ENCODE peak calls at places on chromosome 15, in five cellular contexts. T, G, S, O and P are unnamed samples.

GRCh38 chr15:90665288-90666134 is 51.6 kb upstream of the BLM start:
- DNase-seq in T (peak), G (no peak), S (peak), O (peak), P (no peak)

GRCh38 chr15:56739474-56739873 is 6.2 kb upstream of the ZNF280D start:
- DNase-seq in T (no peak), G (no peak), S (no peak), O (no peak), P (no peak)

GRCh38 chr15:94397377-94397776 is 166.0 kb downstream of the MCTP2 start:
- DNase-seq in T (no peak), G (no peak), S (no peak), O (no peak), P (no peak)

GRCh38 chr15:75639191-75639708 is 774 bp downstream of the IMP3 start:
- DNase-seq in T (no peak), G (no peak), S (peak), O (peak), P (no peak)

GRCh38 chr15:22912256-22912655 is 67.9 kb downstream of the CYFIP1 start:
- DNase-seq in T (no peak), G (no peak), S (no peak), O (no peak), P (no peak)

GRCh38 chr15:81294501-81294850 is 29.5 kb downstream of the STARD5 start:
- DNase-seq in T (no peak), G (no peak), S (peak), O (no peak), P (no peak)

GRCh38 chr15:38085931-38086562 is 151.6 kb downstream of the TMCO5A start:
- DNase-seq in T (no peak), G (no peak), S (no peak), O (peak), P (no peak)

GRCh38 chr15:80351211-80351610 is 53.0 kb upstream of the ARNT2 start:
- DNase-seq in T (no peak), G (no peak), S (no peak), O (no peak), P (no peak)

GRCh38 chr15:86018679-86019078 is 61.0 kb upstream of the AGBL1 start:
- DNase-seq in T (no peak), G (no peak), S (no peak), O (no peak), P (no peak)

GRCh38 chr15:59736181-59736580 is 47.1 kb upstream of the BNIP2 start:
- DNase-seq in T (no peak), G (no peak), S (no peak), O (no peak), P (no peak)

GRCh38 chr15:76208786-76209424 is 102.4 kb downstream of the ETFA start:
- DNase-seq in T (no peak), G (no peak), S (no peak), O (no peak), P (no peak)

GRCh38 chr15:38427380-38427779 is 26.5 kb upstream of the FAM98B start:
- DNase-seq in T (no peak), G (no peak), S (peak), O (no peak), P (no peak)

GRCh38 chr15:75599396-75599795 is 20.3 kb upstream of the PTPN9 start:
- DNase-seq in T (no peak), G (no peak), S (no peak), O (no peak), P (no peak)

GRCh38 chr15:40382580-40383456 is at the start of gene KNSTRN:
- DNase-seq in T (peak), G (peak), S (peak), O (peak), P (peak)

GRCh38 chr15:75697523-75698398 is 14.9 kb downstream of the CSPG4 start:
- DNase-seq in T (no peak), G (no peak), S (no peak), O (no peak), P (no peak)

GRCh38 chr15:63332367-63333078 is 49.1 kb downstream of the CA12 start:
- DNase-seq in T (peak), G (no peak), S (no peak), O (peak), P (no peak)

GRCh38 chr15:89105147-89105546 is 16.9 kb downstream of the ABHD2 start:
- DNase-seq in T (no peak), G (peak), S (no peak), O (peak), P (no peak)

GRCh38 chr15:81859737-81860516 is 185.9 kb downstream of the MEX3B start:
- DNase-seq in T (no peak), G (no peak), S (peak), O (no peak), P (no peak)

GRCh38 chr15:72229076-72229946 is 1.7 kb downstream of the PKM start:
- DNase-seq in T (no peak), G (no peak), S (peak), O (peak), P (no peak)

GRCh38 chr15:28914046-28914445 is 28.3 kb downstream of the APBA2 start:
- DNase-seq in T (no peak), G (no peak), S (no peak), O (no peak), P (no peak)

GRCh38 chr15:92899910-92900711 is at the start of gene CHD2:
- DNase-seq in T (peak), G (peak), S (peak), O (peak), P (peak)

GRCh38 chr15:41495736-41496599 is 2.3 kb downstream of the ITPKA start:
- DNase-seq in T (no peak), G (peak), S (no peak), O (no peak), P (peak)

GRCh38 chr15:45637552-45638033 is 2.8 kb downstream of the SQOR start:
- DNase-seq in T (no peak), G (peak), S (peak), O (peak), P (no peak)

GRCh38 chr15:94400521-94401290 is 169.3 kb downstream of the MCTP2 start:
- DNase-seq in T (no peak), G (no peak), S (no peak), O (no peak), P (no peak)

GRCh38 chr15:41930221-41930866 is 36.5 kb upstream of the SPTBN5 start:
- DNase-seq in T (peak), G (peak), S (no peak), O (peak), P (no peak)

GRCh38 chr15:65032823-65033537 is 3.5 kb upstream of the MTFMT start:
- DNase-seq in T (peak), G (peak), S (peak), O (peak), P (peak)

GRCh38 chr15:36831915-36832310 is 252.5 kb downstream of the CDIN1 start:
- DNase-seq in T (no peak), G (no peak), S (no peak), O (no peak), P (no peak)

GRCh38 chr15:98981851-98982722 is 25.5 kb downstream of the PGPEP1L start:
- DNase-seq in T (no peak), G (no peak), S (no peak), O (peak), P (no peak)

GRCh38 chr15:95932676-95933075 is 397.8 kb upstream of the NR2F2 start:
- DNase-seq in T (peak), G (no peak), S (no peak), O (peak), P (no peak)

GRCh38 chr15:82812994-82813393 is 3.6 kb downstream of the WHAMM start:
- DNase-seq in T (no peak), G (no peak), S (no peak), O (peak), P (no peak)

GRCh38 chr15:96416934-96417759 is 86.6 kb downstream of the NR2F2 start:
- DNase-seq in T (no peak), G (no peak), S (no peak), O (peak), P (peak)

GRCh38 chr15:60576515-60576914 is 97.6 kb upstream of the ICE2 start:
- DNase-seq in T (no peak), G (no peak), S (no peak), O (no peak), P (no peak)

GRCh38 chr15:32898991-32899613 is 181.3 kb downstream of the GREM1 start:
- DNase-seq in T (no peak), G (no peak), S (peak), O (no peak), P (peak)

GRCh38 chr15:39193611-39194010 is 387.3 kb upstream of the THBS1 start:
- DNase-seq in T (no peak), G (no peak), S (no peak), O (peak), P (no peak)

GRCh38 chr15:73939138-73939537 is 12.9 kb downstream of the LOXL1 start:
- DNase-seq in T (no peak), G (no peak), S (no peak), O (peak), P (no peak)

GRCh38 chr15:73941449-73941848 is 15.2 kb downstream of the LOXL1 start:
- DNase-seq in T (no peak), G (no peak), S (no peak), O (no peak), P (no peak)

GRCh38 chr15:73941044-73941443 is 14.8 kb downstream of the LOXL1 start:
- DNase-seq in T (no peak), G (peak), S (no peak), O (peak), P (no peak)

GRCh38 chr15:73941871-73942635 is 15.8 kb downstream of the LOXL1 start:
- DNase-seq in T (no peak), G (no peak), S (no peak), O (no peak), P (no peak)

GRCh38 chr15:73940061-73940981 is 14.1 kb downstream of the LOXL1 start:
- DNase-seq in T (no peak), G (no peak), S (no peak), O (peak), P (no peak)
- TF ChIP-seq EZH2phosphoT487 in T (no peak), G (no peak), S (no peak), O (no peak), P (no peak)

DNA sequence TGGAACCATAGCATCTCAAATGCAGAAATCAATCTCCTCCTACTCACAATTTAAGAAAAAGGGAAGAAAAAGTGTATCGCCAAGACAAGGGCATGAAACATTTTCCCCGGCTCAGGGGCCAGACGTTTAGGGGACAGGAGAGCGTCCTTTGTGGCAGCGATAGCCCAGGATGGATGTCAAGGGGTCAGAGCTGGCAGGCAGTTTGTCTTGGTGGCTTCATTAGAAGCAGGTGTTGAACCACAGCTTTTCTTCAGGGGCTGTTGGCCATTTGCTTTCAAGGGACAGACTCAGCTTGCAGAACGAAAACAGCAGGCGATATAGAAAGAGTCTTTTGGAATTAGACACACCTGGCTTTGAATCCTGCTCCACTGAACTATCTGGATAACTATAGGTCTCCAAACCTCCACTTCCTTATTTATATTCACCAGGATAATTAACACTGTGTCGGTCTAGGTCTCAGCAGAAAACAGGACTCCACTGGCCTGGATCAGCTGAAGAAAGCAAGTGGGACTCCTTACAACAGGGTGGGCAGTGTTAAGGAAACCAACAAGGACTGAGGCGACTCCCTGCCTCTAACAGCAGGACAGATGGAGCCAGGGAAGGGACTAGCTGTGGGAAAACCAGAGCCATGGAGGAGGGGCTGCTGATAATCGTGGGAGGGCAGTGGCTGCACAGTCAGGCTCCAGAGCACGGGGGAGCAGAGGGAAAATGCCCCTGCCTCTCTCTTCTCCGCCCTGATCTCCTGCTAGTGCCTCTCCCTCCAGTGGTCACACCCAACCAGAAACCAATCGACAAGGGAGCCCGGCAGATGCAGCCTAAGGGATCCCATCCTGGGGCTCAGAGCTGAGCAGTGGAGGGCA is 123.6 kb downstream of the LIPC start:
- DNase-seq in T (no peak), G (no peak), S (no peak), O (no peak), P (peak)
- TF ChIP-seq EZH2phosphoT487 in T (no peak), G (no peak), S (no peak), O (no peak), P (no peak)

GRCh38 chr15:91855241-91855640 is 1.7 kb downstream of the SLCO3A1 start:
- DNase-seq in T (no peak), G (no peak), S (peak), O (no peak), P (no peak)
- TF ChIP-seq EZH2phosphoT487 in T (no peak), G (no peak), S (no peak), O (no peak), P (no peak)

DNA sequence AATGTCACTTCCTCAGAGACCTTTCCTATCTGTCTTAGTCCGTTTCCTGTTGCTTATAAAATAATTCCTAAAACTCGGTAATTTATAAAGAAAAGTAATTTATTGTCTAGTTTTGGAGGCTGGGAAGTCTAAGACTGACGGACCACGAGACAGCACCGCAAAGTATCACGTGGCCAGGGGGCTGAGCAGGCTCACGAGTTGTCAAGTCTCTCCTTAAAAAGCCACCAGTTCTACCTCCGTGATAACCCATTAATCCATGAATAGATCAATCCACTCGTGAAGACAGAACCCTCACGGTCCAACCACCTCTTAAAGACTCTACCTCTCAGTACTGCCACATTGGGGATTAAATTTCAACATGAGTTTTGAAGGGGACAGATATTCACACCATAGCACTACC is 826 bp downstream of the LINS1 start:
- DNase-seq in T (no peak), G (peak), S (peak), O (peak), P (peak)
- TF ChIP-seq EZH2phosphoT487 in T (no peak), G (no peak), S (no peak), O (no peak), P (no peak)

GRCh38 chr15:31252386-31252785 is 74.2 kb upstream of the KLF13 start:
- DNase-seq in T (no peak), G (no peak), S (no peak), O (peak), P (no peak)

GRCh38 chr15:31255732-31256384 is 70.8 kb upstream of the KLF13 start:
- DNase-seq in T (no peak), G (no peak), S (peak), O (no peak), P (no peak)

GRCh38 chr15:31255176-31255510 is 71.5 kb upstream of the KLF13 start:
- DNase-seq in T (no peak), G (no peak), S (no peak), O (no peak), P (no peak)

GRCh38 chr15:31256385-31257265 is 70.0 kb upstream of the KLF13 start:
- DNase-seq in T (no peak), G (no peak), S (no peak), O (no peak), P (no peak)

DNA sequence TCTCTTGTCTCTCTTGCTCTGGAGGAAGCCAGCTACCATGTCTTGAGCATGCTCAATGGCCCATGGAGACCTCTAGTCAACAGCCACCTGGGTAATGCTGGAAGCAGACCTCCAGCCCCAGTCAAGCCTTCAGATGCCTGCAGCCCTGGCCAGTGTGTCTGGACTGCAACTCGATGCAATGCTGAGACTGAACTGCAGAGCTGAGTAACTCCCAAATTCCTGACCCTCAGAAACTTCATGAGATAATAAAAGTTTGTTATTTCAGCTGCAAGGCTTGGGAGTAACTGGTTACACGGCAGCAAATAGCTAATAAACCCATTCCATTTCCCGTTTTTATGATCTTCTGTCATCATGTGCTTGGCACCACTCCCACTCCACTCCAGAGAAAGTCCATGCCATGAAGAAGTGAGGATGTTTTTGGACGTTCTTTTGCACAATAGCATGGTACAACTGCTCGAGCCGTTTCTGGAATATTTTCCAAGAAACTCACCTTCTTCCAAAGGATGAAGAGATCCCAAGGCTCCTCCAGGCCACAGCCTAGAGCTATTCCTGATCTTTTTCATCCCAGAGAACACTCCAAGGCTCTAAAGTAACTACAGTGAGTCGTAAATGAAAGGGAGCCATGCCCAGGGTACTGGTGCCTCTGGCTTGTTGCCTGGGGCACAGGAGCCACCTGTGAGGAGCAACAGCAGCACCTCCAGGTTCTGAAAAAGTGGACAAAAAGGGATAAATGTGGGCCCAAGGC is 72.0 kb upstream of the KLF13 start:
- DNase-seq in T (no peak), G (peak), S (peak), O (peak), P (no peak)
- TF ChIP-seq EZH2phosphoT487 in T (no peak), G (no peak), S (no peak), O (no peak), P (no peak)

GRCh38 chr15:52349062-52349700 is 53.6 kb upstream of the MYO5C start:
- DNase-seq in T (no peak), G (no peak), S (no peak), O (peak), P (no peak)
- TF ChIP-seq EZH2phosphoT487 in T (no peak), G (no peak), S (no peak), O (no peak), P (no peak)

DNA sequence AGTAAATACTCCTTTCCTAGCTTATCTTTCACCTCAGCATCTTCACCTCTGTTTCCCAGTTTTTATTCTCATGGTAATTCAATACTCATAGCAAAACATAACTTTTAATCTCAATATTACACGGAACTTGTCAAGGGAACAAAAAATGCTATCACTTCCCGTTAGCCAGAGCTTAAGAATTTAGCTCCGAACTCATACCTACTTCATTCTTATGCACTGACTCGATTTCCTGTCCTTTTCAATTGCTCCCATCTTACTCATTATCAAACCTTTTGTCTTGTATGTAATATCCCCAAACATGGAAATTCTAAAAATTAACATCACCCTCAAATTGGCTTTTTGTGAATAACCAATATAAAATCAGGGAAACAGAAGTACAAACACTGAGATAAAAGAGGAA is 28.2 kb downstream of the MYEF2 start:
- DNase-seq in T (no peak), G (no peak), S (no peak), O (peak), P (no peak)
- TF ChIP-seq EZH2phosphoT487 in T (no peak), G (no peak), S (no peak), O (no peak), P (no peak)

DNA sequence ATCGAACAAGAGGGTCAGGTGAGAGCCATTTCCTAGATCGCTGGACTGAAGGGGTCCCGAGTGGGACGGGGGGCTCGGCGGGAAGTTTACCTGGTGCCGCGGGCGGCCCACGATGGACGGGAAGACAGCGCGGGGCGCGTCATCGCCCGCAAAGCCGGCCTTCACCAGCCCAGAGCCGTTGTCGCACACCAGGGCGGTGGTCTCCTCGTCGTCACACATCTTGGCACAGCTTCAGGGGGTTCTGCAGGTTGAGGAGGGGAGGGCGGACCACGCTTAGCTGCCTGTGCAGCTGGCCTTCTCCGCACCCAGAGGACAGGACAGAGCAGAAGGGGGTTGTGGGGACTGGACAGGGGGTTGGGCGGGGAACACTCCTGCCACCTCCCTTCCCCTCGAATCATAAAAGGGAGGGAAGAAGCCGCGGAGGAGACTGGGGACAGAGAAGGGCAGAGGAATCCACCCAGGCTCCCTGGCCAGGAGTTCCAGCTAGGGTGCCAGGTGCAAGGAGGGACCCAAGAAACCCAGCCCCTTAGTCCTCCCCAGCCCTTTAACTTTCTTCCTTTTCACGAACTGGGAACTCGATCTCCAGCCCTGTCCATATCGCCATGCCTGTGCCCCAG is 651 bp downstream of the ACTC1 start:
- DNase-seq in T (no peak), G (no peak), S (no peak), O (no peak), P (no peak)
- TF ChIP-seq EZH2phosphoT487 in T (no peak), G (no peak), S (no peak), O (no peak), P (no peak)

DNA sequence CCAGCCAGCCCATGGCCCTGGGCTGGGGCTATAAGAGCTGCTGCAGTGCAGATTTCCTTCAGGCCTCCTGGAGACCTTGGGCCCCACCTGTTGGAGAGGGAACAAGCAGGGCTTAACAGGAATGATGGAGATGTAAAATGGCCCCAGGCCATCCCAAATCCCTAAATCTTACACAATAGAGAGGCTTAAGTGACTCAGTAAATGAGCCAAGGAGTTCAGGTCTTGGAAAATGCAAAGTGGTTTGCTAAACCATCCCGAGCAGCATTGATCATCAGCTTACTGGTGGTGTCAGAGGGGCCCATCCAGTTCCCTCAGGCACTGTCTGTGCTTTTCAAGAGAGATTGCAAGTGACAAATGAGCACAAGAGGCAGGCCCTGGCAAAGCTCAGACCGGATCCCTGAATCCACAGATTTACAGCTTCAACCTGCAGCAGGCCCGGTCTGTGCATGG is 325.5 kb downstream of the UACA start:
- DNase-seq in T (no peak), G (no peak), S (no peak), O (peak), P (peak)
- TF ChIP-seq EZH2phosphoT487 in T (no peak), G (no peak), S (no peak), O (no peak), P (peak)